ENCODE peak calls at places on chromosome X, in six cellular contexts. X, Q, V, Y, O and K are unnamed samples.
A peak's percentile ranks its signal among the peaks of the same experiment; 100 is the strongest.

GRCh38 chrX:136865270-136866168 is 15.0 kb downstream of the RBMX start:
- DNase-seq in V (no peak), Q (no peak), X (no peak), O (no peak), Y (no peak), K (no peak)

GRCh38 chrX:42748067-42748850 is 29.7 kb downstream of the PPP1R2C start:
- DNase-seq in O (peak; percentile 53), V (no peak), Y (peak; percentile 3), X (peak; percentile 67), Q (no peak), K (no peak)

GRCh38 chrX:109487640-109488039 is 5.8 kb upstream of the GUCY2F start:
- DNase-seq in V (no peak), O (no peak), X (no peak), Y (no peak), Q (no peak), K (no peak)

GRCh38 chrX:23720117-23720677 is 22.9 kb downstream of the ACOT9 start:
- DNase-seq in Q (no peak), X (no peak), O (no peak), Y (no peak), V (no peak), K (no peak)

GRCh38 chrX:40720386-40720785 is 15.0 kb downstream of the MED14 start:
- DNase-seq in X (no peak), Y (no peak), Q (no peak), V (no peak), O (no peak), K (no peak)

GRCh38 chrX:36983831-36984230 is 24.3 kb upstream of the FAM47C start:
- DNase-seq in O (no peak), X (no peak), Q (no peak), Y (no peak), V (no peak), K (no peak)

GRCh38 chrX:148417934-148418333 is 82.5 kb upstream of the AFF2 start:
- DNase-seq in X (no peak), O (peak; percentile 45), Q (no peak), V (no peak), Y (no peak), K (no peak)

GRCh38 chrX:26783512-26784225 is 567.7 kb downstream of the MAGEB5 start:
- DNase-seq in V (no peak), Y (peak; percentile 5), O (peak; percentile 27), Q (no peak), X (peak; percentile 6), K (no peak)

GRCh38 chrX:38817004-38817703 is 15.9 kb downstream of the MID1IP1 start:
- DNase-seq in V (no peak), Y (peak; percentile 8), X (peak; percentile 81), O (peak; percentile 48), Q (no peak), K (no peak)

GRCh38 chrX:39895228-39896110 is 202.3 kb downstream of the BCOR start:
- DNase-seq in O (no peak), Q (no peak), Y (no peak), V (no peak), X (no peak), K (no peak)

GRCh38 chrX:2521927-2522386 is 21.2 kb upstream of the DHRSX start:
- DNase-seq in Q (no peak), Y (no peak), X (no peak), V (no peak), O (no peak), K (no peak)

GRCh38 chrX:154805696-154806091 is 409 bp upstream of the MPP1 start:
- DNase-seq in V (no peak), O (peak; percentile 16), Y (no peak), X (peak; percentile 51), Q (no peak), K (no peak)

GRCh38 chrX:153969904-153970397 is 1.7 kb downstream of the HCFC1 start:
- DNase-seq in X (no peak), O (peak; percentile 26), Y (no peak), V (peak; percentile 88), Q (no peak), K (no peak)

GRCh38 chrX:133924548-133924947 is 60.8 kb downstream of the GPC3 start:
- DNase-seq in Q (no peak), V (no peak), Y (no peak), O (no peak), X (no peak), K (no peak)

GRCh38 chrX:5775985-5776384 is 452.7 kb downstream of the NLGN4X start:
- DNase-seq in Y (no peak), V (no peak), Q (no peak), X (no peak), O (no peak), K (no peak)

GRCh38 chrX:45622538-45622937 is 421.9 kb upstream of the DIPK2B start:
- DNase-seq in O (peak; percentile 92), V (no peak), X (no peak), Q (no peak), Y (no peak), K (no peak)

GRCh38 chrX:1597345-1598020 is 6.1 kb downstream of the AKAP17A start:
- DNase-seq in V (peak; percentile 81), Q (no peak), O (no peak), Y (no peak), X (no peak), K (no peak)

GRCh38 chrX:141787655-141788054 is 50.5 kb upstream of the MAGEC3 start:
- DNase-seq in X (no peak), V (no peak), O (no peak), Y (no peak), Q (no peak), K (no peak)

GRCh38 chrX:154918060-154918483 is 31.9 kb downstream of the F8A1 start:
- DNase-seq in X (peak; percentile 89), Q (peak; percentile 18), V (no peak), O (peak; percentile 90), Y (peak; percentile 75), K (peak; percentile 2)

GRCh38 chrX:32948130-32948529 is 263.2 kb downstream of the DMD start:
- DNase-seq in Q (no peak), O (no peak), V (no peak), X (no peak), Y (no peak), K (no peak)

GRCh38 chrX:38627683-38628082 is 66.3 kb downstream of the TSPAN7 start:
- DNase-seq in O (peak; percentile 36), Y (peak; percentile 22), V (no peak), X (peak; percentile 7), Q (no peak), K (no peak)

GRCh38 chrX:108366644-108367406 is 71.4 kb downstream of the COL4A6 start:
- DNase-seq in Q (no peak), O (no peak), Y (no peak), V (no peak), X (no peak), K (no peak)

GRCh38 chrX:23003121-23003520 is 3.4 kb downstream of the DDX53 start:
- DNase-seq in Y (peak; percentile 20), O (peak; percentile 32), Q (no peak), X (peak; percentile 25), V (no peak), K (no peak)

GRCh38 chrX:88613338-88613737 is 133.7 kb upstream of the CPXCR1 start:
- DNase-seq in O (peak; percentile 2), Y (peak; percentile 11), X (peak; percentile 16), Q (no peak), V (no peak), K (no peak)

GRCh38 chrX:21408324-21408723 is 34.1 kb downstream of the CNKSR2 start:
- DNase-seq in X (no peak), Q (no peak), O (no peak), Y (no peak), V (no peak), K (no peak)

GRCh38 chrX:13290891-13291614 is 28.8 kb downstream of the ATXN3L start:
- DNase-seq in V (no peak), Q (no peak), Y (no peak), O (no peak), X (no peak), K (no peak)

GRCh38 chrX:57528670-57529255 is 63.0 kb upstream of the ZXDB start:
- DNase-seq in V (no peak), X (no peak), O (no peak), Y (no peak), Q (no peak), K (no peak)

GRCh38 chrX:50204364-50204899 is at the start of gene CCNB3:
- DNase-seq in X (peak; percentile 85), O (peak; percentile 76), V (peak; percentile 90), Q (peak; percentile 46), Y (peak; percentile 63), K (no peak)

GRCh38 chrX:46628406-46629371 is 55.1 kb downstream of the CHST7 start:
- DNase-seq in Q (no peak), Y (peak; percentile 35), V (peak; percentile 91), O (peak; percentile 81), X (peak; percentile 38), K (no peak)

GRCh38 chrX:12970691-12971202 is 4.2 kb upstream of the TMSB4X start:
- DNase-seq in Y (no peak), X (peak; percentile 77), V (no peak), Q (peak; percentile 29), O (peak; percentile 79), K (no peak)

GRCh38 chrX:2243913-2244460 is 256.8 kb downstream of the DHRSX start:
- DNase-seq in Y (no peak), O (peak; percentile 62), Q (no peak), X (no peak), V (no peak), K (no peak)

GRCh38 chrX:115642895-115643530 is 82.0 kb downstream of the PLS3 start:
- DNase-seq in Q (peak; percentile 2), X (peak; percentile 72), Y (peak; percentile 66), V (no peak), O (peak; percentile 84), K (no peak)

GRCh38 chrX:128781506-128781905 is 729.3 kb upstream of the ACTRT1 start:
- DNase-seq in Y (no peak), Q (peak; percentile 5), O (no peak), X (peak; percentile 2), V (no peak), K (no peak)

GRCh38 chrX:8284131-8284530 is 113.1 kb upstream of the VCX2 start:
- DNase-seq in X (no peak), Q (no peak), O (peak; percentile 4), V (no peak), Y (no peak), K (no peak)